ENCODE peak calls at places on chromosomes 4 and X, in eight cellular contexts. K is CD8-positive, alpha-beta T cell; S is stomach; J is breast epithelium; O is Peyer's patch; I is GM23338; X is endodermal cell; N is hepatocyte. H is an unnamed sample. For H3K4me1, the result is how much of the 10 kb centered on the place peaks cover.

GRCh38 chrX:19699151-19699550 is 183.8 kb upstream of the MAP3K15 start:
- DNase-seq in X (no peak), I (no peak), J (no peak), S (no peak), O (no peak), N (no peak), K (no peak), H (no peak)

GRCh38 chr4:54525602-54526001 is 132.2 kb upstream of the KIT start:
- DNase-seq in X (no peak), I (no peak), S (no peak), K (no peak), N (no peak), J (peak), O (no peak), H (no peak)

GRCh38 chr4:55397024-55397520 is 1.3 kb downstream of the TMEM165 start:
- DNase-seq in O (no peak), J (peak), S (no peak), N (peak), X (peak), K (no peak), I (no peak), H (no peak)

GRCh38 chr4:38728651-38729141 is 54.1 kb downstream of the TLR10 start:
- DNase-seq in O (peak), S (peak), K (no peak), X (peak), I (peak), J (peak), N (peak), H (no peak)

GRCh38 chr4:25926473-25926872 is 12.5 kb downstream of the SMIM20 start:
- DNase-seq in K (peak), I (no peak), J (no peak), X (no peak), N (no peak), S (no peak), O (no peak), H (peak)

GRCh38 chr4:165905405-165906027 is 32.5 kb downstream of the TLL1 start:
- DNase-seq in S (no peak), N (no peak), J (no peak), O (no peak), K (no peak), I (no peak), X (no peak), H (no peak)

GRCh38 chr4:38868055-38868965 is 704 bp downstream of the FAM114A1 start:
- DNase-seq in N (peak), J (peak), X (peak), S (peak), I (peak), O (peak), K (no peak), H (no peak)

GRCh38 chr4:121375262-121375661 is 5.6 kb downstream of the QRFPR start:
- DNase-seq in O (no peak), N (peak), K (no peak), I (no peak), X (no peak), J (no peak), S (no peak), H (no peak)

GRCh38 chrX:45758738-45759397 is 558.2 kb upstream of the DIPK2B start:
- DNase-seq in K (no peak), I (no peak), J (no peak), N (no peak), O (no peak), X (no peak), S (no peak), H (no peak)

GRCh38 chr4:27094785-27095184 is 234.1 kb downstream of the STIM2 start:
- DNase-seq in I (no peak), X (peak), S (peak), K (no peak), J (peak), N (no peak), O (no peak), H (no peak)

GRCh38 chr4:119244832-119245231 is 32.3 kb downstream of the USP53 start:
- DNase-seq in J (no peak), O (no peak), K (no peak), S (no peak), I (no peak), X (no peak), N (no peak), H (no peak)

GRCh38 chr4:73343432-73343831 is 60.7 kb upstream of the ALB start:
- DNase-seq in X (peak), N (peak), J (no peak), S (no peak), I (peak), O (no peak), K (no peak), H (no peak)

GRCh38 chrX:2371026-2371778 is 129.6 kb downstream of the DHRSX start:
- DNase-seq in J (no peak), S (no peak), O (no peak), I (peak), X (peak), K (no peak), N (no peak), H (no peak)

DNA sequence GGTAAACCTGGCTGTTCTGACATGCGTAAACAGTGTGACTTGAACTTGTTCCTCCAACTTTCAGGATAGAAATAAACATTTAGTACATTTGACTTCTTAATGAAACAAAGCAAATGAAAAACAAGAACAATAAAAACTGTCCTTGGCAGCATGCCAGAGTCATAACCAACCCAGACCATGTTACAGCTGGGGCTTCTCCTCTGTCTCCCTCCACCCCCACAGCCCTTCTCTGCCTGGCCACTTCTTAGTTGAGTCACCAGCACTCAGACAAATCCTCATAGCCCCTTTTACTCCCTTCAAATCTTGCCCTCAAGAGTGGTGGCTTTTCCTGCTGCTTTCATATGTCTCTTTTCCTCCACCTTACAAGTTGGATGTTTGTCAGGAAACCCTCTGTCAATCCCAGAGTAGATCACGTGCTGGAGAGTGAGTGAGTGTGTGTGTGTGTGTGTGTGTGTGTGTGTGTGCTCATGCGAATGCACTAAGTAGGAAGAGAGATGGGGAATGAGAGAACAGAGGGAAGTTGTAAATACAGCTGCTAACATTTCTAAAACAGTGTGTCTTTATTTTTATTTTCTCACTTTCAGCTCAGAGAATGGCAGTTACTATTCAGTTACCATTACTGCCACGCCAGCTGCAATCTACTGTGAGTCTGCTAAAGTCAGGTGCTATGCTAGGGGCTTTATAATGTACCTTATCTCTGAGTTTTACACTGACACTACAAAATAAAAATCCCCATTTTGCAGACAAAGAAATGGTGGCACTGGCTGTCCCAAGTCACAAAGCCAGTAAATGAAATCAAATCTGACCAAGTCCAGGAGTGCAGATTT is 15.0 kb downstream of the SCARB2 start:
- DNase-seq in S (peak), K (peak), X (peak), O (peak), I (peak), J (peak), N (peak), H (no peak)
- H3K4me3 ChIP-seq in S (no peak), K (no peak), X (no peak), O (peak), I (no peak), J (no peak), N (no peak), H (no peak)

GRCh38 chr4:87045659-87046058 is 110.8 kb downstream of the AFF1 start:
- DNase-seq in S (no peak), K (no peak), X (no peak), I (no peak), J (no peak), O (no peak), N (no peak), H (no peak)

GRCh38 chr4:87042986-87043820 is 108.4 kb downstream of the AFF1 start:
- DNase-seq in O (no peak), I (peak), X (no peak), S (no peak), K (no peak), J (no peak), N (no peak), H (no peak)

GRCh38 chr4:87044511-87045369 is 109.9 kb downstream of the AFF1 start:
- DNase-seq in X (no peak), I (peak), K (no peak), S (no peak), O (no peak), J (no peak), N (no peak), H (no peak)

GRCh38 chr4:87047281-87047798 is 112.5 kb downstream of the AFF1 start:
- DNase-seq in X (no peak), O (no peak), S (no peak), K (no peak), N (no peak), I (no peak), J (no peak), H (no peak)

DNA sequence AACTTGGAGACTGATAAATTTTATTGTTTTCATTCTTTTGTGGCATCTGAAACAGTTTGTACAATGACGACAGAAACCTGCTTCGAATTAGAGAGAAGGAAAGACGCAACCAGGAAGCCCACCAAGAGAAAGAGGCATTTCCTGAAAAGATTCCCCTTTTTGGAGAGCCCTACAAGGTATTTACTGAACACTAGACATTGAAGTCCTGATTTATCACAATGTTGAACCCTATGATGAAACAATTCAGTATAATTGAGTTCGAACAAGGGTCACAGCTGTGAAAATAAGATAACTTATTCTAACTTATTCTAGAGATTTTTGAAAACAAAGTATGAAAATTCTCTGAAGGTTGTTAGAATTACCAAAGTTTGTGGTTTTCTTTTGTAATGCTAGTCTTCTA is 111.3 kb downstream of the AFF1 start:
- DNase-seq in J (no peak), X (no peak), S (no peak), K (no peak), N (no peak), O (no peak), I (no peak), H (no peak)
- H3K4me1 ChIP-seq in J (under half), X (under half), S (under half), K (under half), N (under half), O (under half), I (half or more), H (under half)

GRCh38 chrX:46791927-46792825 is 33.3 kb upstream of the SLC9A7 start:
- DNase-seq in X (peak), K (no peak), I (peak), N (peak), S (peak), O (peak), J (peak), H (no peak)
- H3K4me3 ChIP-seq in X (no peak), K (no peak), I (no peak), N (no peak), S (no peak), O (no peak), J (no peak), H (no peak)

GRCh38 chrX:39631275-39631674 is 466.5 kb downstream of the BCOR start:
- DNase-seq in O (no peak), I (no peak), K (no peak), X (no peak), J (no peak), N (no peak), S (no peak), H (no peak)
- H3K4me1 ChIP-seq in O (under half), I (under half), K (under half), X (under half), J (under half), N (under half), S (under half), H (under half)

DNA sequence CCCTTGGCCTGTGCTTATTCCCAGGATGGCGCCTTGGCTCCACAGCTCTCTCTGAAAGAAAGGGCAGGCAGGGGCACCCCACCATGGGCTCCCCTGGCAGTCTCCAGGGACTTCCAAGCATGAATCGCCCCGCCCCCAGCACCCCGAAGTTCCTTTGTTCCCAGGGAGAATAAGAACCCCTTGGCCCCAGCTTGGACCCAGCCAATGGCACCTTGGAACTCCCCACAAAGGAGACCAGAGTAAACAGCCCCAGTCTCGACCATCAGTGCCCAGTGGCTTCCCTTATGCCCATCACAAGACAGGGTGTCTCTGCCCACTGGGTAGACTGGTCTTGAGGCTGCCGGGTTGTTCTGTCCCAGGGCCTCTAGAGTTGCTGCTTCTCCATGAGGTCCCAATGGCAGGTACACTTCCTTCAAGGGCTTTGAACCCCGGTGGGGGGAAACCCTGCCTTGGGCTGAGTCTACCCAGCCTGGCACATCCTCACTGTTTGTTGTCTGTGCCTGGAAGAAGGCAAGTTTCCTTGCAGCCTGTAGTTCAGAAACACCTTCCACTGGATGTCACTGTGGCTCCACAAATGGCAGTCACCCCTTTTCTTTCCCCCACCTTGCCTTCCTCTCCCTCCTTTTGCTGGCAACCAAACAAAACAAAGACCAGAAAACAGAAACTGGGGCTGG is 30.8 kb downstream of the NBDY start:
- DNase-seq in X (no peak), I (no peak), S (no peak), O (no peak), N (no peak), K (no peak), J (no peak), H (no peak)
- H3K4me3 ChIP-seq in X (no peak), I (no peak), S (no peak), O (no peak), N (no peak), K (no peak), J (no peak), H (no peak)

GRCh38 chr4:140254656-140255299 is 100.8 kb upstream of the MAML3 start:
- DNase-seq in S (no peak), X (no peak), K (no peak), N (peak), O (no peak), J (no peak), I (no peak), H (no peak)
- H3K4me1 ChIP-seq in S (under half), X (under half), K (under half), N (under half), O (under half), J (under half), I (under half), H (under half)